ENCODE peak calls at places on chromosome 5, in four cellular contexts. Z is H1, R is HepG2, H is A549. Y is an unnamed sample.
A peak's percentile ranks its signal among the peaks of the same experiment; 100 is the strongest.

GRCh38 chr5:81253875-81254274 is 20.8 kb downstream of the CKMT2 start:
- DNase-seq in Z (no peak), R (no peak), H (no peak), Y (no peak)

GRCh38 chr5:150129813-150130492 is 25.7 kb downstream of the PDGFRB start:
- DNase-seq in Z (no peak), R (peak; percentile 67), H (peak; percentile 94), Y (peak; percentile 43)

GRCh38 chr5:95884021-95884333 is 61.5 kb upstream of the GLRX start:
- DNase-seq in Z (no peak), R (no peak), H (no peak), Y (no peak)

GRCh38 chr5:96337048-96337781 is 95.8 kb downstream of the PCSK1 start:
- DNase-seq in Z (no peak), R (no peak), H (no peak), Y (no peak)

GRCh38 chr5:29114331-29114768 is 2076.0 kb upstream of the CDH9 start:
- DNase-seq in Z (no peak), R (no peak), H (no peak), Y (no peak)

GRCh38 chr5:68531970-68532369 is 316.4 kb downstream of the PIK3R1 start:
- DNase-seq in Z (no peak), R (no peak), H (no peak), Y (no peak)

GRCh38 chr5:174229640-174230350 is 184.3 kb downstream of the NSG2 start:
- DNase-seq in Z (no peak), R (no peak), H (no peak), Y (no peak)

GRCh38 chr5:132754947-132755346 is 7.7 kb downstream of the CCNI2 start:
- DNase-seq in Z (no peak), R (peak; percentile 49), H (no peak), Y (no peak)

GRCh38 chr5:139863855-139864558 is 68.4 kb downstream of the PSD2 start:
- DNase-seq in Z (no peak), R (peak; percentile 28), H (peak; percentile 80), Y (no peak)

GRCh38 chr5:76083555-76084495 is 642 bp downstream of the SV2C start:
- DNase-seq in Z (no peak), R (no peak), H (no peak), Y (no peak)

GRCh38 chr5:151449836-151450235 is 2.4 kb downstream of the SLC36A1 start:
- DNase-seq in Z (no peak), R (no peak), H (no peak), Y (no peak)

GRCh38 chr5:135055385-135055784 is 21.4 kb upstream of the PITX1 start:
- DNase-seq in Z (no peak), R (no peak), H (no peak), Y (no peak)

GRCh38 chr5:150058480-150059126 is 27.8 kb downstream of the CSF1R start:
- DNase-seq in Z (no peak), R (no peak), H (no peak), Y (no peak)

GRCh38 chr5:168125445-168126199 is 165.8 kb upstream of the WWC1 start:
- DNase-seq in Z (no peak), R (no peak), H (no peak), Y (no peak)

GRCh38 chr5:73126381-73126780 is 6.0 kb downstream of the TMEM171 start:
- DNase-seq in Z (no peak), R (no peak), H (no peak), Y (no peak)

GRCh38 chr5:132963175-132964104 is at the start of gene AFF4:
- DNase-seq in Z (peak; percentile 88), R (peak; percentile 92), H (peak; percentile 90), Y (peak; percentile 82)

GRCh38 chr5:162209005-162209605 is 141.5 kb downstream of the GABRG2 start:
- DNase-seq in Z (peak; percentile 60), R (peak; percentile 25), H (no peak), Y (peak; percentile 24)

GRCh38 chr5:83721878-83722779 is 1.5 kb upstream of the HAPLN1 start:
- DNase-seq in Z (peak; percentile 53), R (peak; percentile 20), H (peak; percentile 67), Y (peak; percentile 66)

GRCh38 chr5:86806206-86806605 is 188.5 kb downstream of the COX7C start:
- DNase-seq in Z (no peak), R (peak; percentile 32), H (no peak), Y (no peak)

GRCh38 chr5:89457411-89458329 is 574.7 kb upstream of the MEF2C start:
- DNase-seq in Z (no peak), R (no peak), H (no peak), Y (peak; percentile 86)

GRCh38 chr5:180026320-180026719 is 45.2 kb downstream of the RNF130 start:
- DNase-seq in Z (no peak), R (peak; percentile 30), H (no peak), Y (no peak)

GRCh38 chr5:31470608-31471007 is 61.3 kb downstream of the DROSHA start:
- DNase-seq in Z (no peak), R (no peak), H (no peak), Y (no peak)

GRCh38 chr5:135222171-135222681 is 176.8 kb downstream of the MACROH2A1 start:
- DNase-seq in Z (no peak), R (no peak), H (no peak), Y (peak; percentile 15)

GRCh38 chr5:126519637-126520592 is 75.1 kb downstream of the ALDH7A1 start:
- DNase-seq in Z (no peak), R (no peak), H (no peak), Y (no peak)

GRCh38 chr5:139765409-139766217 is 30.0 kb upstream of the PSD2 start:
- DNase-seq in Z (no peak), R (peak; percentile 55), H (peak; percentile 74), Y (no peak)

GRCh38 chr5:146467729-146468128 is 20.6 kb downstream of the TCERG1 start:
- DNase-seq in Z (no peak), R (no peak), H (no peak), Y (no peak)

GRCh38 chr5:55902696-55903095 is 51.5 kb downstream of the IL31RA start:
- DNase-seq in Z (no peak), R (no peak), H (no peak), Y (no peak)

GRCh38 chr5:158468444-158468843 is 609.5 kb upstream of the CLINT1 start:
- DNase-seq in Z (no peak), R (no peak), H (no peak), Y (no peak)

GRCh38 chr5:80437326-80437725 is 29.5 kb downstream of the ZFYVE16 start:
- DNase-seq in Z (no peak), R (no peak), H (no peak), Y (no peak)

GRCh38 chr5:13252701-13253100 is 691.8 kb downstream of the DNAH5 start:
- DNase-seq in Z (no peak), R (no peak), H (no peak), Y (no peak)

GRCh38 chr5:172860520-172861443 is 26.7 kb downstream of the ERGIC1 start:
- DNase-seq in Z (no peak), R (no peak), H (no peak), Y (no peak)

GRCh38 chr5:66830636-66831035 is 234.4 kb downstream of the MAST4 start:
- DNase-seq in Z (no peak), R (no peak), H (no peak), Y (no peak)

GRCh38 chr5:77630246-77631165 is 8.0 kb downstream of the OTP start:
- DNase-seq in Z (no peak), R (peak; percentile 33), H (peak; percentile 85), Y (peak; percentile 61)

GRCh38 chr5:111232311-111233049 is 8.3 kb downstream of the CAMK4 start:
- DNase-seq in Z (no peak), R (no peak), H (no peak), Y (no peak)

GRCh38 chr5:88548136-88548535 is 279.5 kb upstream of the TMEM161B start:
- DNase-seq in Z (no peak), R (no peak), H (no peak), Y (no peak)

GRCh38 chr5:175821790-175822211 is 49.6 kb upstream of the CPLX2 start:
- DNase-seq in Z (no peak), R (no peak), H (peak; percentile 74), Y (peak; percentile 89)
- TF ChIP-seq CEBPB in Z (no peak), R (no peak), H (no peak), Y (no peak)

DNA sequence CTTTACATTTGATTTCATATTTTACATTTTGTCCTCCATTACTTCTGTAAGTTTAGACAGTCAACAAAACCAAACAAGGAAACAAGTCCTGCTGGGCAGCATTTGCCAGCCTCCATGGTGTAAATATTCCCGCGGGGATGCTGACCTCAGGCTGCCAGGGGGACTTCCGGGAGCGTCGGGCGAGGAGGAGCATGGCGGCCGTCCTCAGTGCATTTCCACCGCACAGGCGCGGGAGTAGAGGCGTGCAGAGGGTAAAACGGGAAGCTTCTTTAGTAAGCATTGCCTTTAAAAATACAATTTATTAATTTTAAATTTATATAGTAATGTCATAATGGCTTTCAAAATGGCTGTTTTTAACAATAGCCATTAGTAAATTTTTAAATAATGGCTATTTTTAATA is 385.3 kb upstream of the IRX4 start:
- DNase-seq in Z (no peak), R (no peak), H (no peak), Y (no peak)
- TF ChIP-seq CEBPB in Z (no peak), R (no peak), H (no peak), Y (no peak)

DNA sequence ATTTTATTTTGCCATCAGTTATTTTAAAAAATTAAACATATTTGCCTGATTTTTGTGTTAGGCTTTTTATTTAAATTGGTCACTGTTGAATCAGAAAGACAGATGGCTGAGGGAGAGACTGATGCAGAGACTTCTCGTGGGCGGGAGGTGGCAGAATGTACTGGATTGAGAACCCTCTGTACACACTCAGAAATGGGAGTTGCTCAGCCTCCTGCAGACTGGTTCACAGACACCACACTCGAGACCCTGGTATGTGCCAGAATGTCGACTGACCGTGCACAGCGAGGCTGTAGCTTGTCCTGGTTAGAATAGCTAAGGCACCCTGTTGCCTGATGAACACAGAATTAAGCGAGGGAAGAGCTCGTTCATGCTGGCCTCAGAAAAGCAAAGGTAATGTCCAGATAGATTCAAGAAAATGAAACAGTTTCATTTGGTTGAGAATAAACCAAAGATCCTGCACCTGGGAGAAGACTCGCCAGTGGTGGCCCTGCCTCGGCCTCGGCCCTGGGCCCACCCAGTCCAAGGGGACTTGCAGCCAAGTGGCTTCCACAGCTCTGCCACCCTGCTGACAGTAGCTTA is 71.3 kb upstream of the OTULINL start:
- DNase-seq in Z (no peak), R (no peak), H (no peak), Y (no peak)
- TF ChIP-seq CEBPB in Z (no peak), R (no peak), H (no peak), Y (no peak)

GRCh38 chr5:79416499-79416898 is 97.4 kb downstream of the HOMER1 start:
- DNase-seq in Z (no peak), R (no peak), H (no peak), Y (no peak)

GRCh38 chr5:79417495-79417894 is 96.4 kb downstream of the HOMER1 start:
- DNase-seq in Z (no peak), R (no peak), H (no peak), Y (no peak)

GRCh38 chr5:79413112-79413511 is 100.8 kb downstream of the HOMER1 start:
- DNase-seq in Z (no peak), R (no peak), H (no peak), Y (no peak)

GRCh38 chr5:79420248-79420647 is 93.7 kb downstream of the HOMER1 start:
- DNase-seq in Z (no peak), R (peak; percentile 47), H (no peak), Y (peak; percentile 86)

DNA sequence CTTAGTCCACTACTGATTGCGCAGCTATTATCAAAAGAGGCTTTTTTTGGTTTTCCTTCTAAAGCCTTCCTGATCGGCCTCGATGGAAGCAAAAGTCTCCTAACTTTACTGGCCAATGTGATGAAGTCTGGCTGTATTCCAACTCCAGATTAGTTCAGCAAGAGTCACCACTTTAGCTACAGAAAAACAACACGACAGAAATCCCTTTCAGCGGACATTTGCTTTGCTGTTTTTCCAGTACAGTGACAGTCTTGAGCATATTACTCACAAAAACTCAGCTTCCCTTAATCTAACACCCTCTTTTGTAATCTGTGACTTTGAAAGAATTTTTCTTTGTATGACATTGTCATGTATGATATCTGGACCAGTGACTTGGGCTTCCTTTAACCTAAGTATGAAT is 95.7 kb downstream of the HOMER1 start:
- DNase-seq in Z (no peak), R (no peak), H (no peak), Y (peak; percentile 16)
- TF ChIP-seq CEBPB in Z (no peak), R (no peak), H (no peak), Y (no peak)